ENCODE peak calls at places on chromosomes 1 and 21, in six cellular contexts. C is EH; M is AG08395; D is mesenchymal stem cell; K is thoracic aorta; S is stimulated activated naive CD8-positive, alpha-beta T cell treated with anti-CD3 and anti-CD28 coated beads, Interleukin-15, Interleukin-2, amounts not matched to agents 100 U/mL and 50 U/mL, for 24 hours. X is an unnamed sample.
A peak's percentile ranks its signal among the peaks of the same experiment; 100 is the strongest.

GRCh38 chr1:25676488-25676887 is 59.9 kb downstream of the MAN1C1 start:
- DNase-seq in D (peak; percentile 44), S (peak; percentile 20), K (no peak), M (no peak), C (peak; percentile 27), X (peak; percentile 8)

GRCh38 chr1:4794020-4794780 is 139.8 kb downstream of the AJAP1 start:
- DNase-seq in M (no peak), K (no peak), D (no peak), S (no peak), C (peak; percentile 19), X (peak; percentile 4)

GRCh38 chr1:164733070-164733469 is 174.1 kb downstream of the PBX1 start:
- DNase-seq in D (peak; percentile 72), S (no peak), K (no peak), C (peak; percentile 85), M (peak; percentile 55), X (peak; percentile 71)

GRCh38 chr21:41836166-41837015 is 42.8 kb downstream of the PRDM15 start:
- DNase-seq in M (no peak), D (no peak), K (no peak), S (no peak), C (no peak), X (no peak)

GRCh38 chr1:151458936-151459330 is 361 bp downstream of the POGZ start:
- DNase-seq in S (peak; percentile 63), K (no peak), D (peak; percentile 75), M (peak; percentile 53), C (peak; percentile 73), X (peak; percentile 74)

GRCh38 chr1:153394391-153394790 is 3.5 kb upstream of the S100A8 start:
- DNase-seq in M (no peak), S (no peak), K (no peak), D (no peak), C (no peak), X (no peak)

GRCh38 chr1:178109348-178110143 is 15.6 kb downstream of the RASAL2 start:
- DNase-seq in M (no peak), K (no peak), D (no peak), S (no peak), C (no peak), X (peak; percentile 40)

GRCh38 chr1:77399250-77400086 is 117.6 kb downstream of the AK5 start:
- DNase-seq in K (no peak), C (no peak), S (no peak), M (no peak), D (no peak), X (no peak)

GRCh38 chr21:41025057-41025390 is 142.9 kb upstream of the BACE2 start:
- DNase-seq in S (no peak), C (no peak), D (no peak), M (no peak), K (no peak), X (no peak)

GRCh38 chr1:191419842-191420241 is 738.4 kb upstream of the RGS18 start:
- DNase-seq in C (no peak), S (no peak), D (no peak), K (no peak), M (no peak), X (no peak)

GRCh38 chr21:36459098-36459497 is 20.8 kb downstream of the CLDN14 start:
- DNase-seq in S (no peak), D (no peak), C (no peak), M (no peak), K (no peak), X (no peak)

GRCh38 chr1:180033387-180033786 is 78.8 kb downstream of the CEP350 start:
- DNase-seq in M (no peak), S (no peak), D (no peak), K (no peak), C (peak; percentile 21), X (no peak)

GRCh38 chr21:33035147-33035546 is 9.4 kb downstream of the OLIG2 start:
- DNase-seq in K (no peak), M (no peak), C (no peak), D (no peak), S (no peak), X (no peak)

X was measured in mammary epithelial cell.